ENCODE peak calls at places on chromosomes 13 and 19, in four cellular contexts. B, U, O and Y are unnamed samples.

GRCh38 chr19:39953915-39954314 is 17.1 kb upstream of the PSMC4 start:
- DNase-seq in B (no peak), U (no peak), O (no peak), Y (no peak)

GRCh38 chr13:43196171-43196611 is 172.8 kb downstream of the DNAJC15 start:
- DNase-seq in B (no peak), U (no peak), O (peak), Y (no peak)

GRCh38 chr19:13615890-13616289 is 109.6 kb upstream of the CACNA1A start:
- DNase-seq in B (no peak), U (no peak), O (no peak), Y (no peak)

GRCh38 chr19:58477130-58477529 is 978 bp downstream of the ZNF446 start:
- DNase-seq in B (no peak), U (no peak), O (no peak), Y (no peak)

GRCh38 chr19:30757836-30758617 is 385.8 kb downstream of the ZNF536 start:
- DNase-seq in B (no peak), U (no peak), O (no peak), Y (no peak)

GRCh38 chr13:30159446-30159839 is 147.9 kb downstream of the KATNAL1 start:
- DNase-seq in B (no peak), U (no peak), O (no peak), Y (no peak)

GRCh38 chr19:41646589-41647204 is 19.8 kb upstream of the CEACAM4 start:
- DNase-seq in B (no peak), U (peak), O (no peak), Y (no peak)

GRCh38 chr13:105611424-105611823 is 924.0 kb downstream of the EFNB2 start:
- DNase-seq in B (no peak), U (no peak), O (no peak), Y (no peak)

GRCh38 chr19:58519087-58519354 is 589 bp downstream of the ZBTB45 start:
- DNase-seq in B (peak), U (peak), O (peak), Y (peak)

GRCh38 chr19:12937243-12938053 is 961 bp upstream of the CALR start:
- DNase-seq in B (no peak), U (no peak), O (no peak), Y (no peak)

GRCh38 chr19:54364775-54365257 is at the start of gene LAIR1:
- DNase-seq in B (no peak), U (no peak), O (no peak), Y (no peak)

GRCh38 chr19:47419037-47419783 is at the start of gene MEIS3:
- DNase-seq in B (no peak), U (peak), O (peak), Y (no peak)

GRCh38 chr13:29162638-29163037 is 342.5 kb downstream of the MTUS2 start:
- DNase-seq in B (no peak), U (no peak), O (no peak), Y (no peak)

GRCh38 chr19:18279266-18279515 is 2.2 kb downstream of the JUND start:
- DNase-seq in B (no peak), U (no peak), O (no peak), Y (no peak)

GRCh38 chr19:18281082-18282020 is at the start of gene JUND:
- DNase-seq in B (peak), U (peak), O (peak), Y (peak)

GRCh38 chr19:18280247-18281081 is 958 bp downstream of the JUND start:
- DNase-seq in B (peak), U (peak), O (peak), Y (peak)

GRCh38 chr19:18278521-18279265 is 2.7 kb downstream of the JUND start:
- DNase-seq in B (no peak), U (peak), O (no peak), Y (no peak)

DNA sequence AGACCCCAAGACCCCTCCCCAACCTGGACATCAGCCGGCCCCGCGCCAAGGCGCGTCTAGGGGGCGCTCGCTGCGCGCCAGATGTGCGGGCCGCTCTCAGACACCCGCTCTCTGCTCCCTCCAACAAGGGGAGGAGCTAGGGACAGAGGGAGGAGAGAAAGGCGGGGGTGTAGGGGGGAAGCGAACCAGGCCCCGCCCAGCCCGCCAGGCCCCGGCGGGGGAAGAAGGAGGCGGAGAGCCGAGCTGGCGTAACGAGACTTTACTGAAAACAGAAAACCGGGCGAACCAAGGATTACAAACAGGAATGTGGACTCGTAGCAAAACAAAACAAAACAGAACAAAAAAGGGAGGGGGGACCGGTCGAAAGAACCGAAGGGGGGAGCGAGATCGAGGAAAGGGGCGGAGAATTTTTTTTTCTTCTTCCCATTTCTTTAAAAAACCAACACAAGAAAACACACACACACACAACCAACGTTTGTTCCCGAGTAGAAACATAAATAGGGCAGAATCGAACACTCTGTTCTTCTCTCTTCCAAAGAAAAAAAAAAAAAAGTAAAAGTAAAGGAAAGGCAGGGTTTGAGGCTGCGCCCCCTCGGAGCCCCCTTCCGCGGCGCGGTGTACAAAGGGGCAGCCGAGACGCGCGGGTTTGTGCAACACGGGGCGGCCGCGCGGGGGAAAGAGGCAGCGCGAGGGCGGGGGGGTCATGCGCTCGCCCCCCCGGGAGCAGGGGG is 1.7 kb downstream of the JUND start:
- DNase-seq in B (peak), U (peak), O (peak), Y (peak)
- TF ChIP-seq CTCF in B (peak), U (peak), O (peak), Y (peak)

GRCh38 chr13:37427843-37428494 is 170.6 kb downstream of the POSTN start:
- DNase-seq in B (no peak), U (no peak), O (no peak), Y (no peak)
- TF ChIP-seq CTCF in B (peak), U (peak), O (no peak), Y (peak)

GRCh38 chr19:11597202-11598102 is at the start of gene ZNF627:
- DNase-seq in B (peak), U (peak), O (peak), Y (peak)
- TF ChIP-seq CTCF in B (peak), U (no peak), O (no peak), Y (peak)

GRCh38 chr13:100513987-100514670 is 74.5 kb downstream of the GGACT start:
- DNase-seq in B (no peak), U (no peak), O (no peak), Y (no peak)

GRCh38 chr13:100515410-100515800 is 73.2 kb downstream of the GGACT start:
- DNase-seq in B (no peak), U (no peak), O (no peak), Y (no peak)

GRCh38 chr13:100517135-100517534 is 71.5 kb downstream of the GGACT start:
- DNase-seq in B (no peak), U (peak), O (no peak), Y (no peak)

GRCh38 chr13:100513171-100513570 is 75.4 kb downstream of the GGACT start:
- DNase-seq in B (no peak), U (no peak), O (no peak), Y (no peak)

DNA sequence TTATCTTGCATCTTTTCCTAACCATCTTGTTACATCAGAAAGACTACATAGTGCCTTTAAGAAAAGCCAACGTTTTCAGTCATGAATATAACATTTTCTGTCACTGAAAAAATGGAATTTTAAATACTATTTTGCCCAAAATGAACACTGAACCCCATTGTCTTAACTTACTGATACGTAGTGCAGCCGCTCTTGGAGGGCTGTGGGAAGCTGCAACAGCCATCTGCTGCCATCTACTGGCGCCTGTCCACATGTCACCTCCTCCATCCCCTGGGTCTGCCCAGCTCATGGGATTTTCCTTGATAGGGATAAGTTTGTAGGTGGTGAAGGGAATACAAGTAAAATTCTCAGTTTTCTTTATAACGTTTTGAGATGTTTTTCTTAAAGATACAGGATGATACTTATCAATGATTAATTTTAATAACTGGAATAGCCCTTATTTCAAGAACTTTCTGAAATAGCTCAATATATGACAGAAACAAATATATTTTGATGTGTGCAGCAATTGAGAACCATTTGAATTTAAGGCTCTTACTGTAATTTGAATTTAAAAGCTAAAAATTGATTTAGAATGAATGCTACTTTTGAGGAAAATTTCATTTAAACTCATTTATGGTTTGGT is 73.7 kb downstream of the GGACT start:
- DNase-seq in B (peak), U (peak), O (peak), Y (no peak)
- TF ChIP-seq CTCF in B (peak), U (peak), O (peak), Y (peak)

GRCh38 chr19:5895890-5896289 is 7.7 kb downstream of the NDUFA11 start:
- DNase-seq in B (no peak), U (no peak), O (no peak), Y (no peak)

GRCh38 chr19:5899728-5900526 is 3.7 kb downstream of the NDUFA11 start:
- DNase-seq in B (no peak), U (no peak), O (no peak), Y (no peak)

GRCh38 chr19:5896365-5897076 is 7.1 kb downstream of the NDUFA11 start:
- DNase-seq in B (no peak), U (no peak), O (no peak), Y (no peak)

GRCh38 chr19:5895409-5895808 is 8.2 kb downstream of the NDUFA11 start:
- DNase-seq in B (no peak), U (no peak), O (no peak), Y (no peak)

GRCh38 chr19:5897189-5897969 is 6.2 kb downstream of the NDUFA11 start:
- DNase-seq in B (no peak), U (no peak), O (no peak), Y (no peak)
- TF ChIP-seq CTCF in B (no peak), U (peak), O (no peak), Y (no peak)

GRCh38 chr13:25241007-25241406 is 46.3 kb downstream of the MTMR6 start:
- DNase-seq in B (no peak), U (no peak), O (no peak), Y (no peak)

GRCh38 chr13:25232937-25233515 is 54.3 kb downstream of the MTMR6 start:
- DNase-seq in B (no peak), U (peak), O (no peak), Y (no peak)

GRCh38 chr13:25233861-25234260 is 53.4 kb downstream of the MTMR6 start:
- DNase-seq in B (no peak), U (no peak), O (no peak), Y (no peak)

GRCh38 chr13:25231537-25231936 is 55.8 kb downstream of the MTMR6 start:
- DNase-seq in B (no peak), U (no peak), O (no peak), Y (no peak)

DNA sequence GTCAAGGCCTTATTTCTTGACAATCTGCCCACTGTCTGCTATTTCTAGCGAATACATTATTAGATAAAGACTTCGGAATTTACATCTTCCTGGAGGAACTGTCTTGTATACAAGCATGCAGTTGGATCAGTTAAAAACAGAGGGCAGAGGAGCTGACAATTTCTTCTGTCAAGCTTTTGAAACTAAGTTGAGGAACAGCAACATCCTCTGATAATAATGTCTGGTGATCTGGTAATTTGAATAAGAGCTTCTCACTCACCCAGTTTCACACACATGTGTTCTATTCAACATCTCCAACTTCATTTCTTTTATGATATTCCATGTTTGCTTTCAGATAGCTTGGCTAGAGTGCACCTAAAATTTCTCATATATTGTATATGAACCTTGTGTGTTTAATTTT is 50.2 kb downstream of the MTMR6 start:
- DNase-seq in B (no peak), U (no peak), O (no peak), Y (no peak)
- TF ChIP-seq CTCF in B (no peak), U (no peak), O (no peak), Y (no peak)